ENCODE peak calls at places on chromosomes 3 and 15, in nine cellular contexts. D, B, L, Y, I, J, Z, C and Q are unnamed samples. For H3K36me3, the result is how much of the 10 kb centered on the place peaks cover.

GRCh38 chr3:179551383-179551782 is 11.3 kb upstream of the ACTL6A start:
- DNase-seq in D (no peak), B (no peak), L (no peak), Z (no peak), C (no peak), Y (no peak), I (no peak), J (no peak), Q (no peak)

GRCh38 chr3:50184242-50184978 is 7.0 kb upstream of the GNAT1 start:
- DNase-seq in I (no peak), B (no peak), D (no peak), C (no peak), J (no peak), L (peak), Y (no peak), Z (no peak), Q (no peak)

GRCh38 chr15:62782100-62782791 is 260.3 kb upstream of the TPM1 start:
- DNase-seq in B (peak), C (peak), I (peak), Z (peak), L (peak), D (peak), Y (peak), J (peak), Q (no peak)

GRCh38 chr15:45637552-45638033 is 2.8 kb downstream of the SQOR start:
- DNase-seq in I (peak), L (peak), J (peak), D (peak), B (peak), Z (no peak), Y (no peak), C (peak), Q (peak)

GRCh38 chr3:107992976-107993684 is 97.7 kb downstream of the CD47 start:
- DNase-seq in D (no peak), Z (no peak), B (peak), J (no peak), C (no peak), I (no peak), L (no peak), Y (no peak), Q (no peak)

GRCh38 chr3:39291903-39292329 is 12.1 kb upstream of the CX3CR1 start:
- DNase-seq in C (peak), B (peak), Z (peak), L (peak), D (peak), J (peak), Y (peak), I (peak), Q (peak)

GRCh38 chr3:184894051-184894450 is 82.1 kb downstream of the VPS8 start:
- DNase-seq in B (no peak), I (no peak), D (no peak), Y (no peak), L (no peak), C (no peak), J (no peak), Z (no peak), Q (no peak)

GRCh38 chr3:9688961-9689360 is 14.7 kb upstream of the CPNE9 start:
- DNase-seq in J (no peak), L (no peak), D (no peak), B (no peak), Z (no peak), I (no peak), C (no peak), Y (no peak), Q (no peak)

GRCh38 chr15:78159395-78159794 is 10.2 kb downstream of the IDH3A start:
- DNase-seq in Z (no peak), I (no peak), D (no peak), Y (no peak), J (no peak), C (no peak), L (no peak), B (no peak), Q (no peak)
- H3K36me3 ChIP-seq in Z (under half), I (half or more), D (under half), Y (under half), J (under half), C (under half), L (half or more), B (under half), Q (under half)

GRCh38 chr3:13359916-13360315 is 60.2 kb downstream of the NUP210 start:
- DNase-seq in I (no peak), Z (no peak), D (no peak), B (no peak), Y (no peak), J (no peak), L (no peak), C (no peak), Q (no peak)
- H3K36me3 ChIP-seq in I (under half), Z (under half), D (half or more), B (under half), Y (under half), J (under half), L (half or more), C (under half), Q (half or more)

GRCh38 chr15:90807074-90807646 is 61.2 kb upstream of the FURIN start:
- DNase-seq in Z (no peak), D (no peak), I (no peak), L (no peak), C (no peak), Y (no peak), B (no peak), J (no peak), Q (no peak)
- H3K36me3 ChIP-seq in Z (under half), D (under half), I (under half), L (under half), C (under half), Y (under half), B (under half), J (under half), Q (under half)

GRCh38 chr3:13561967-13562366 is 13.0 kb downstream of the FBLN2 start:
- DNase-seq in J (no peak), Z (no peak), Y (no peak), B (no peak), D (no peak), L (no peak), C (no peak), I (no peak), Q (no peak)
- H3K36me3 ChIP-seq in J (under half), Z (under half), Y (under half), B (under half), D (under half), L (under half), C (under half), I (under half), Q (under half)

DNA sequence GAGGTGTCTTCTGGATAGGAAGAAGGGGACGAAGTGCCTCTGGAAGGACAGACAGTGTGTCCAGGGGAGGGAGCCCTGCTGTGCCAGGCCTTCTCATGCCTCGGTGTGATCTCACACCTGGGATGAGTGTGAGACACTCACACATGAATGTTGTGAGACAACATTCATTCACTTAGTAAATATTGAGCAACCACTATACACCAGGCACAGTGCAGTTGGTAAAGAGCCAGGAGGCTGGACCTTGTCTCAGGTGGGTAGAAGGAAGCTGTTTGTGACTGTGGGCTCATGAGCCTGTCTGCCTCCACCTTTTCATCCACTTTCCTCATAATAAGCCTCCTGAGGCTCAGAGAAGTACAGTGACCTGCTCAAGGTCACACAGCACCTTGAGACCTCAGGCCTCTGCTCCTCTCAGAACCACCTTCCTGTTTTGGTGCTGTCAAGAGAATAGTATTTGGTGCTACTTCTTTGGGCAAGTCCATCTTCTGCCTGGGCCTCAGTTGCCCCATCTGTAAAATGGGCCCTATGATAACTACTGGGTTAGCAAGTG is 20.9 kb downstream of the SLC6A6 start:
- DNase-seq in I (no peak), J (no peak), D (no peak), Z (no peak), B (no peak), Y (no peak), L (peak), C (no peak), Q (peak)
- H3K36me3 ChIP-seq in I (under half), J (under half), D (under half), Z (under half), B (under half), Y (under half), L (under half), C (under half), Q (under half)

GRCh38 chr15:48505067-48505466 is 140.4 kb downstream of the FBN1 start:
- DNase-seq in L (no peak), B (no peak), C (no peak), Y (no peak), J (no peak), Z (no peak), I (no peak), D (no peak), Q (no peak)
- H3K36me3 ChIP-seq in L (under half), B (under half), C (under half), Y (under half), J (under half), Z (half or more), I (under half), D (under half), Q (under half)

GRCh38 chr3:187076297-187076696 is 63.0 kb downstream of the RPL39L start:
- DNase-seq in C (no peak), D (no peak), J (no peak), B (no peak), Y (no peak), Z (no peak), I (no peak), L (no peak), Q (no peak)
- H3K36me3 ChIP-seq in C (under half), D (half or more), J (under half), B (under half), Y (under half), Z (under half), I (under half), L (half or more), Q (half or more)

GRCh38 chr15:41020829-41021228 is 67.6 kb downstream of the CHAC1 start:
- DNase-seq in B (no peak), Y (no peak), J (no peak), D (no peak), I (no peak), C (no peak), L (no peak), Z (no peak), Q (no peak)
- H3K36me3 ChIP-seq in B (under half), Y (under half), J (under half), D (under half), I (under half), C (under half), L (half or more), Z (under half), Q (under half)

GRCh38 chr3:48980295-48980694 is 9.7 kb upstream of the P4HTM start:
- DNase-seq in D (no peak), Z (no peak), B (no peak), Y (no peak), C (no peak), J (no peak), L (no peak), I (no peak), Q (no peak)
- H3K36me3 ChIP-seq in D (under half), Z (half or more), B (under half), Y (half or more), C (under half), J (under half), L (half or more), I (under half), Q (half or more)

DNA sequence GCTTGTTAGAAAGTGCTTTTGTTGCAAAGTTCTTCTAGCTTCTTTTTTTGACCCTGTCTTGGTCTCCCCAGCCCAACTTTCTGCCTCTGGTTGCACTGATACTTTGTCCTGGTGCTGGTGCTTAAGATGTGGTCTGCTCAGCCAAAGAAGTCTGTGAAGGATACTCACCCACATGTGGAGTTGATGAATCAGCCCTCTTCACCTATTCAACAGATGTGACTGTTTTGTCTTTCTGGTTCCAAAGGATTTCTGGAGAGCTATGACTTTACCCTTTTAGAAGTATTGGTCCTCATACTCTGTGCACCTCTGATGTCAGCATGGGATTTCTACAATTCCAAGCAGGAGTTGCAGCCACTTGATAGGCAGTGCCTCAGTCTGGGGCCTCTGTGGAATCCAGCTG is 84.1 kb downstream of the PCCB start:
- DNase-seq in I (no peak), L (no peak), B (no peak), Y (no peak), D (no peak), C (no peak), J (no peak), Z (no peak), Q (no peak)
- H3K36me3 ChIP-seq in I (under half), L (half or more), B (under half), Y (under half), D (under half), C (under half), J (under half), Z (under half), Q (under half)